ENCODE peak calls at places on chromosomes 16 and 17, in five cellular contexts. One of them, this sample, is unnamed.

GRCh38 chr16:90020260-90020837 is 1.1 kb upstream of the DBNDD1 start:
- DNase-seq in HFF-Myc: no peak
- DNase-seq in ovary: no peak
- DNase-seq in kidney epithelial cell: no peak
- DNase-seq in astrocyte of the spinal cord: peak
- DNase-seq in this sample: no peak

GRCh38 chr17:49836111-49837030 is 11.5 kb downstream of the TAC4 start:
- DNase-seq in HFF-Myc: no peak
- DNase-seq in ovary: no peak
- DNase-seq in kidney epithelial cell: peak
- DNase-seq in astrocyte of the spinal cord: peak
- DNase-seq in this sample: peak

GRCh38 chr17:4861052-4861451 is 27.9 kb downstream of the MINK1 start:
- DNase-seq in HFF-Myc: no peak
- DNase-seq in ovary: no peak
- DNase-seq in kidney epithelial cell: no peak
- DNase-seq in astrocyte of the spinal cord: no peak
- DNase-seq in this sample: no peak

GRCh38 chr16:79598341-79599181 is 2.0 kb downstream of the MAF start:
- DNase-seq in HFF-Myc: no peak
- DNase-seq in ovary: peak
- DNase-seq in kidney epithelial cell: no peak
- DNase-seq in astrocyte of the spinal cord: peak
- DNase-seq in this sample: peak

GRCh38 chr16:66479661-66480264 is 52.7 kb downstream of the BEAN1 start:
- DNase-seq in HFF-Myc: no peak
- DNase-seq in ovary: no peak
- DNase-seq in kidney epithelial cell: no peak
- DNase-seq in astrocyte of the spinal cord: no peak
- DNase-seq in this sample: no peak

GRCh38 chr16:4327782-4328579 is 12.1 kb downstream of the GLIS2 start:
- DNase-seq in HFF-Myc: no peak
- DNase-seq in ovary: peak
- DNase-seq in kidney epithelial cell: no peak
- DNase-seq in astrocyte of the spinal cord: peak
- DNase-seq in this sample: peak

GRCh38 chr17:61495161-61495857 is 43.1 kb downstream of the TBX4 start:
- DNase-seq in HFF-Myc: no peak
- DNase-seq in ovary: no peak
- DNase-seq in kidney epithelial cell: no peak
- DNase-seq in astrocyte of the spinal cord: peak
- DNase-seq in this sample: no peak

GRCh38 chr17:8160741-8161221 is 2.0 kb downstream of the VAMP2 start:
- DNase-seq in HFF-Myc: no peak
- DNase-seq in ovary: no peak
- DNase-seq in kidney epithelial cell: no peak
- DNase-seq in astrocyte of the spinal cord: no peak
- DNase-seq in this sample: no peak

GRCh38 chr16:68434654-68435210 is 13.6 kb downstream of the SMPD3 start:
- DNase-seq in HFF-Myc: no peak
- DNase-seq in ovary: no peak
- DNase-seq in kidney epithelial cell: no peak
- DNase-seq in astrocyte of the spinal cord: no peak
- DNase-seq in this sample: no peak

GRCh38 chr16:75204410-75204758 is 2.6 kb downstream of the CTRB2 start:
- DNase-seq in HFF-Myc: no peak
- DNase-seq in ovary: no peak
- DNase-seq in kidney epithelial cell: no peak
- DNase-seq in astrocyte of the spinal cord: no peak
- DNase-seq in this sample: no peak

GRCh38 chr16:47055136-47055885 is 81.8 kb upstream of the DNAJA2 start:
- DNase-seq in HFF-Myc: no peak
- DNase-seq in ovary: no peak
- DNase-seq in kidney epithelial cell: no peak
- DNase-seq in astrocyte of the spinal cord: no peak
- DNase-seq in this sample: no peak

GRCh38 chr17:75073618-75074047 is 14.1 kb upstream of the SLC16A5 start:
- DNase-seq in HFF-Myc: no peak
- DNase-seq in ovary: no peak
- DNase-seq in kidney epithelial cell: no peak
- DNase-seq in astrocyte of the spinal cord: no peak
- DNase-seq in this sample: peak

GRCh38 chr16:29645699-29646187 is 17.3 kb upstream of the SPN start:
- DNase-seq in HFF-Myc: no peak
- DNase-seq in ovary: no peak
- DNase-seq in kidney epithelial cell: no peak
- DNase-seq in astrocyte of the spinal cord: peak
- DNase-seq in this sample: no peak

GRCh38 chr16:29644338-29644857 is 18.6 kb upstream of the SPN start:
- DNase-seq in HFF-Myc: no peak
- DNase-seq in ovary: no peak
- DNase-seq in kidney epithelial cell: no peak
- DNase-seq in astrocyte of the spinal cord: no peak
- DNase-seq in this sample: no peak

GRCh38 chr16:29644973-29645698 is 17.9 kb upstream of the SPN start:
- DNase-seq in HFF-Myc: no peak
- DNase-seq in ovary: no peak
- DNase-seq in kidney epithelial cell: no peak
- DNase-seq in astrocyte of the spinal cord: no peak
- DNase-seq in this sample: no peak

GRCh38 chr16:29646947-29647346 is 16.1 kb upstream of the SPN start:
- DNase-seq in HFF-Myc: no peak
- DNase-seq in ovary: no peak
- DNase-seq in kidney epithelial cell: no peak
- DNase-seq in astrocyte of the spinal cord: no peak
- DNase-seq in this sample: no peak

DNA sequence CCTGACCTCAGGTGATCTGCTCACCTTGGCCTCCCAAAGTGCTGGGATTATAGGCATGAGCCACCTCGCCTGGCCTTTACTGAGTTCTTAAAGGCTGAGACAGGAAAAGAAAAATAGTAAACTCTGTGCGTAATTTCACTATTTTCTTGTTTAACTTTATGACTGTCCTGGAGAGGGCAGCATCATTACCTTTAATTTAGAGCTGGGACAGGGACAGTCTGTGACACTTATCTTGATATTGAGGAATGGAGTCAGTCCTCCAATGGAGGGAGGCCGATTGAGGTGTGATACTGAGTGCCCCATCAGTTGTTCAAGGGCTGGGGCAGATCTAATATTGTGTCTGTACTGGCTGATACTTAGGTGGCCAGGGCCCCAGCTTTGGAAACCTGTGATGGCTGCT is 21.5 kb upstream of the SPN start:
- DNase-seq in HFF-Myc: no peak
- DNase-seq in ovary: no peak
- DNase-seq in kidney epithelial cell: no peak
- DNase-seq in astrocyte of the spinal cord: no peak
- DNase-seq in this sample: peak
- TF ChIP-seq CTCF in HFF-Myc: no peak
- TF ChIP-seq CTCF in ovary: no peak
- TF ChIP-seq CTCF in kidney epithelial cell: peak
- TF ChIP-seq CTCF in astrocyte of the spinal cord: peak
- TF ChIP-seq CTCF in this sample: no peak

GRCh38 chr17:77117415-77117814 is 23.4 kb upstream of the SEC14L1 start:
- DNase-seq in HFF-Myc: no peak
- DNase-seq in ovary: no peak
- DNase-seq in kidney epithelial cell: no peak
- DNase-seq in astrocyte of the spinal cord: no peak
- DNase-seq in this sample: peak
- H3K4me3 ChIP-seq in HFF-Myc: no peak
- H3K4me3 ChIP-seq in ovary: no peak
- H3K4me3 ChIP-seq in kidney epithelial cell: no peak
- H3K4me3 ChIP-seq in astrocyte of the spinal cord: no peak
- H3K4me3 ChIP-seq in this sample: no peak

GRCh38 chr17:82781894-82782274 is 30.0 kb downstream of the TBCD start:
- DNase-seq in HFF-Myc: peak
- DNase-seq in ovary: peak
- DNase-seq in kidney epithelial cell: peak
- DNase-seq in astrocyte of the spinal cord: peak
- DNase-seq in this sample: peak
- TF ChIP-seq CTCF in HFF-Myc: peak
- TF ChIP-seq CTCF in ovary: peak
- TF ChIP-seq CTCF in kidney epithelial cell: peak
- TF ChIP-seq CTCF in astrocyte of the spinal cord: peak
- TF ChIP-seq CTCF in this sample: peak

GRCh38 chr17:28743243-28744103 is at the start of gene TRAF4:
- DNase-seq in HFF-Myc: peak
- DNase-seq in ovary: peak
- DNase-seq in kidney epithelial cell: no peak
- DNase-seq in astrocyte of the spinal cord: peak
- DNase-seq in this sample: peak
- H3K4me3 ChIP-seq in HFF-Myc: peak
- H3K4me3 ChIP-seq in ovary: peak
- H3K4me3 ChIP-seq in kidney epithelial cell: peak
- H3K4me3 ChIP-seq in astrocyte of the spinal cord: peak
- H3K4me3 ChIP-seq in this sample: peak

GRCh38 chr17:68585643-68586042 is 15.5 kb downstream of the FAM20A start:
- DNase-seq in HFF-Myc: no peak
- DNase-seq in ovary: no peak
- DNase-seq in kidney epithelial cell: no peak
- DNase-seq in astrocyte of the spinal cord: no peak
- DNase-seq in this sample: no peak

GRCh38 chr17:68580236-68580903 is 20.8 kb downstream of the FAM20A start:
- DNase-seq in HFF-Myc: peak
- DNase-seq in ovary: peak
- DNase-seq in kidney epithelial cell: peak
- DNase-seq in astrocyte of the spinal cord: peak
- DNase-seq in this sample: peak

GRCh38 chr17:68579194-68579900 is 21.8 kb downstream of the FAM20A start:
- DNase-seq in HFF-Myc: no peak
- DNase-seq in ovary: no peak
- DNase-seq in kidney epithelial cell: no peak
- DNase-seq in astrocyte of the spinal cord: no peak
- DNase-seq in this sample: no peak

GRCh38 chr17:68584904-68585303 is 16.3 kb downstream of the FAM20A start:
- DNase-seq in HFF-Myc: no peak
- DNase-seq in ovary: no peak
- DNase-seq in kidney epithelial cell: no peak
- DNase-seq in astrocyte of the spinal cord: no peak
- DNase-seq in this sample: no peak

DNA sequence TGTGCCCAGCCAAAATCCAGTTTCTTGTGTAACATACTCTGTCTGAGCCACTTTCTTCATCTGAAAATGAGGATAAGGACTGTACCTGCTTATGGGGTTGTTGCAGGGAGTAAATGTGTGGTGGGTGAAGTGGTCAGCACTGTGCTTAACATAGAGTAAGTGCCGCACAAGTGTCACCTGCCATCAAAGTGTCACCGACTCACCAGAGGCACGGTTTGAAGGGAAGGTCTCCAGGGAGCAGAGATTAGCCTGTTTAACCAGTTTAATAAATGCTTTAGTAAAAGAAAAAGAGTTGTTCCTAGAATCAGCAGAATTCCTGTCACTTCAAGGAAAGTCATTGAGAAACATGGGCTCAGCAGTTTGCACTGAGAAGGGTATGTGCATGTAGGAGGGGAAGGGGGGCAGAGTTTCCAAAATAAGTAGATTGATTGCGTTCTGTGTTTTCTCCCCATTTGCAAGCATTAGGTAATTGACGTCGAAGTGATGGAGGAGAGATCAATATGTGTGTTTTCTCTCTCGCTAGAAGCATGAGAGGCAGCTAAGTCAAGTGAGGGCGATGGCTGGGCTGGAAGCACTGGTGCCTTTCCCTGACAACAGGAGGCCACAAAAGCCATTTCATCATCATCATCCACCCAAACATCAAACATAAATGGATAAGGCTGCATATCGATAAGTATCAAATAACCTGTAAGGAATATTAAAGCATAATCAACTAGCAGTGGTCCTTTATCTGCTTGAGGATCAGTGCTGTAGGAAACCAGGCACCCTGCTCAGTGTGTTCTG is 19.1 kb downstream of the FAM20A start:
- DNase-seq in HFF-Myc: no peak
- DNase-seq in ovary: no peak
- DNase-seq in kidney epithelial cell: no peak
- DNase-seq in astrocyte of the spinal cord: no peak
- DNase-seq in this sample: no peak
- TF ChIP-seq CTCF in HFF-Myc: no peak
- TF ChIP-seq CTCF in ovary: no peak
- TF ChIP-seq CTCF in kidney epithelial cell: no peak
- TF ChIP-seq CTCF in astrocyte of the spinal cord: no peak
- TF ChIP-seq CTCF in this sample: no peak

GRCh38 chr17:17811381-17812210 is 25.2 kb downstream of the SREBF1 start:
- DNase-seq in HFF-Myc: no peak
- DNase-seq in ovary: peak
- DNase-seq in kidney epithelial cell: no peak
- DNase-seq in astrocyte of the spinal cord: peak
- DNase-seq in this sample: peak
- H3K4me3 ChIP-seq in HFF-Myc: no peak
- H3K4me3 ChIP-seq in ovary: no peak
- H3K4me3 ChIP-seq in kidney epithelial cell: no peak
- H3K4me3 ChIP-seq in astrocyte of the spinal cord: no peak
- H3K4me3 ChIP-seq in this sample: no peak

GRCh38 chr17:76397687-76398522 is 13.5 kb downstream of the SPHK1 start:
- DNase-seq in HFF-Myc: peak
- DNase-seq in ovary: peak
- DNase-seq in kidney epithelial cell: peak
- DNase-seq in astrocyte of the spinal cord: peak
- DNase-seq in this sample: peak
- TF ChIP-seq CTCF in HFF-Myc: peak
- TF ChIP-seq CTCF in ovary: peak
- TF ChIP-seq CTCF in kidney epithelial cell: peak
- TF ChIP-seq CTCF in astrocyte of the spinal cord: peak
- TF ChIP-seq CTCF in this sample: peak

GRCh38 chr17:36928450-36929125 is 8.7 kb upstream of the LHX1 start:
- DNase-seq in HFF-Myc: no peak
- DNase-seq in ovary: no peak
- DNase-seq in kidney epithelial cell: no peak
- DNase-seq in astrocyte of the spinal cord: no peak
- DNase-seq in this sample: no peak
- H3K4me3 ChIP-seq in HFF-Myc: no peak
- H3K4me3 ChIP-seq in ovary: no peak
- H3K4me3 ChIP-seq in kidney epithelial cell: no peak
- H3K4me3 ChIP-seq in astrocyte of the spinal cord: no peak
- H3K4me3 ChIP-seq in this sample: no peak